ENCODE peak calls at places on chromosomes 7 and 10, in seven cellular contexts. B is AG04450, D is MM.1S, W is AG09309, N is nephron progenitor cell, A is GM06990, E is dorsolateral prefrontal cortex. P is an unnamed sample.

GRCh38 chr10:36621346-36621745 is 504.1 kb upstream of the ANKRD30A start:
- DNase-seq in B (no peak), D (no peak), W (no peak), N (no peak), A (no peak), E (no peak), P (no peak)

GRCh38 chr10:100996678-100997363 is 2.8 kb upstream of the LZTS2 start:
- DNase-seq in B (no peak), D (peak), W (no peak), N (peak), A (no peak), E (no peak), P (peak)

GRCh38 chr10:132366499-132366898 is 30.5 kb upstream of the PWWP2B start:
- DNase-seq in B (no peak), D (no peak), W (no peak), N (no peak), A (no peak), E (no peak), P (no peak)

GRCh38 chr10:93773705-93774104 is 16.0 kb downstream of the LGI1 start:
- DNase-seq in B (no peak), D (no peak), W (no peak), N (no peak), A (no peak), E (no peak), P (no peak)

GRCh38 chr10:35784751-35785150 is 142.7 kb upstream of the FZD8 start:
- DNase-seq in B (no peak), D (no peak), W (no peak), N (no peak), A (no peak), E (no peak), P (no peak)

GRCh38 chr7:127783267-127783559 is 131.2 kb downstream of the SND1 start:
- DNase-seq in B (no peak), D (no peak), W (no peak), N (no peak), A (no peak), E (no peak), P (no peak)

GRCh38 chr7:106765727-106766355 is 99.2 kb upstream of the PIK3CG start:
- DNase-seq in B (no peak), D (no peak), W (no peak), N (no peak), A (no peak), E (no peak), P (no peak)

GRCh38 chr7:40027545-40027944 is 77.5 kb downstream of the CDK13 start:
- DNase-seq in B (no peak), D (no peak), W (no peak), N (no peak), A (no peak), E (no peak), P (no peak)

GRCh38 chr10:112209534-112210200 is 26.1 kb upstream of the GPAM start:
- DNase-seq in B (no peak), D (no peak), W (peak), N (no peak), A (no peak), E (no peak), P (no peak)

GRCh38 chr7:82289889-82290288 is 153.7 kb downstream of the CACNA2D1 start:
- DNase-seq in B (no peak), D (no peak), W (no peak), N (no peak), A (no peak), E (no peak), P (no peak)

GRCh38 chr10:128137877-128138276 is 11.7 kb upstream of the MKI67 start:
- DNase-seq in B (no peak), D (no peak), W (no peak), N (no peak), A (no peak), E (no peak), P (no peak)

GRCh38 chr7:15288746-15289145 is 273.1 kb downstream of the AGMO start:
- DNase-seq in B (no peak), D (no peak), W (no peak), N (no peak), A (no peak), E (no peak), P (no peak)

GRCh38 chr7:158216198-158216597 is 371.4 kb downstream of the PTPRN2 start:
- DNase-seq in B (no peak), D (no peak), W (no peak), N (no peak), A (no peak), E (no peak), P (no peak)

GRCh38 chr7:152636436-152636835 is 39.5 kb downstream of the XRCC2 start:
- DNase-seq in B (no peak), D (no peak), W (no peak), N (no peak), A (no peak), E (no peak), P (no peak)

GRCh38 chr10:6542999-6543430 is 37.1 kb downstream of the PRKCQ start:
- DNase-seq in B (no peak), D (peak), W (no peak), N (no peak), A (no peak), E (no peak), P (no peak)

GRCh38 chr7:142611566-142612250 is 137.6 kb upstream of the PRSS1 start:
- DNase-seq in B (no peak), D (no peak), W (no peak), N (no peak), A (no peak), E (no peak), P (no peak)

DNA sequence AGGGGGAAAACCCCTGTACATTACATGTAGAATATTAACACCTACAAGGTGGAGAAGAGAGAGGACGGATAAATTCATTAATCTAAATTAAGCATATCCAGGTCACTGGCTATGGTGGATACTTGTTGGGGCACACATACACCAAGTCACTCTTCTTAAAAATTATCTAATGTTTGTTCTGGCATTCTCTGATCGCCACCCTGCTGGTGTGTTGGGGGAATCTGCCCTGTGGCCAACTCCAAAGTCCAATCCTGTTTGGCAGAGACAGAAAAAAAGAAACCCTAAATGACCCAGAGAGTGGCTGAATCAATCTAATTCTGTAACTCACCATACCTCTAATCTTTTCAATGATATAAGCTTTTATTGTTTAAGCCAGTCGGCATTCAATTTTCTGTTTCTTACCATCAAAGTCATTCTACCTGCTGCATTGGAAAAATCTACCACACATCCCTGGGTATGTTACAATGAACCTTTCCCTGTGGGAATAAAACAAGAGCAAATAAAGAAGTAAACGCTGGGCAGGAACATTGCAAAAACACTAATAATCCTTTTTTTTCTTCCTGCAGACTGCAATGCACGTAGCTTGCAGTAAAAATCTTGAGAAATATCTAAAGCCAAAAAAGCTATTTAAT is 34.2 kb downstream of the ELMO1 start:
- DNase-seq in B (no peak), D (no peak), W (no peak), N (no peak), A (no peak), E (no peak), P (no peak)
- TF ChIP-seq CTCF in B (no peak), D (no peak), W (no peak), N (no peak), A (no peak), E (no peak), P (no peak)

GRCh38 chr10:123502983-123503382 is 163.2 kb upstream of the GPR26 start:
- DNase-seq in B (no peak), D (peak), W (no peak), N (no peak), A (no peak), E (no peak), P (peak)
- TF ChIP-seq CTCF in B (no peak), D (peak), W (no peak), N (peak), A (peak), E (no peak), P (peak)

GRCh38 chr7:20784311-20785210 is 2.1 kb downstream of the SP8 start:
- DNase-seq in B (no peak), D (no peak), W (no peak), N (peak), A (no peak), E (no peak), P (no peak)
- TF ChIP-seq CTCF in B (peak), D (no peak), W (no peak), N (peak), A (no peak), E (no peak), P (no peak)

DNA sequence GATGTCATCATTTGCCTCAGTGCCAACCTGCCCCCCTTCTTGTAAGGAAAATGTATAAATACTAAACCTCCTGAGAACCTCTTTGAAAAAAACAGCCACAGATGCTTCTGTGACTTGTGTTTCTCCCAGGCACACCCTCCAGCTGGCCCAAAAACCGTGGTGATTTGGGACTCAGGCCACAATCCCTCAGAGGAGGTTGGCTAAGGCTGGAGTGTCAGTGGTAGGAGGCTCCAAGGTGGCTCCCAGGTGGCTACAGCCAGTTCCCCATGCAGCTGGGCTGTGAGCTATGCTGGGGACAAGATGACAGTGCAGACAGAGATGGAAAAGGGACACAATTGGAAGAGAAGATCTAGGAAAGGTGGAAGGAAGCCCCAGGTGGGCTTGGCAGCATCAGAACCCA is 104.7 kb downstream of the CPXM2 start:
- DNase-seq in B (no peak), D (no peak), W (no peak), N (no peak), A (no peak), E (no peak), P (no peak)
- TF ChIP-seq CTCF in B (no peak), D (no peak), W (no peak), N (no peak), A (no peak), E (no peak), P (no peak)

P was measured in GM13976.